ENCODE peak calls at places on chromosomes 3 and 15, in eight cellular contexts. T, G, V, M, H, U, B and W are unnamed samples.

GRCh38 chr15:94029495-94029894 is 201.9 kb upstream of the MCTP2 start:
- DNase-seq in T (no peak), G (no peak), V (no peak), M (no peak), H (peak), U (no peak), B (no peak), W (no peak)

GRCh38 chr15:48425051-48425450 is 93.8 kb downstream of the DUT start:
- DNase-seq in T (no peak), G (no peak), V (no peak), M (no peak), H (no peak), U (no peak), B (no peak), W (no peak)

GRCh38 chr15:68726246-68726645 is 94.4 kb downstream of the ANP32A start:
- DNase-seq in T (no peak), G (no peak), V (no peak), M (no peak), H (no peak), U (no peak), B (no peak), W (no peak)

GRCh38 chr3:126186271-126186670 is 5.9 kb upstream of the ALDH1L1 start:
- DNase-seq in T (no peak), G (no peak), V (no peak), M (no peak), H (no peak), U (no peak), B (no peak), W (no peak)

GRCh38 chr15:74262635-74263034 is 26.5 kb downstream of the CCDC33 start:
- DNase-seq in T (no peak), G (no peak), V (no peak), M (no peak), H (no peak), U (no peak), B (no peak), W (no peak)

GRCh38 chr3:66923991-66924390 is 74.1 kb upstream of the KBTBD8 start:
- DNase-seq in T (no peak), G (no peak), V (no peak), M (no peak), H (no peak), U (peak), B (no peak), W (peak)

GRCh38 chr3:72630614-72631344 is 217.5 kb downstream of the SHQ1 start:
- DNase-seq in T (no peak), G (no peak), V (no peak), M (no peak), H (no peak), U (no peak), B (no peak), W (no peak)

GRCh38 chr3:134334231-134334900 is 39.9 kb downstream of the AMOTL2 start:
- DNase-seq in T (no peak), G (no peak), V (no peak), M (no peak), H (peak), U (no peak), B (no peak), W (no peak)

GRCh38 chr3:132220986-132221385 is 96.2 kb upstream of the ACP3 start:
- DNase-seq in T (no peak), G (no peak), V (no peak), M (no peak), H (no peak), U (no peak), B (no peak), W (no peak)

GRCh38 chr3:71398157-71398836 is 185.2 kb downstream of the FOXP1 start:
- DNase-seq in T (no peak), G (no peak), V (no peak), M (no peak), H (no peak), U (no peak), B (no peak), W (no peak)

GRCh38 chr3:15471861-15472260 is 44.5 kb downstream of the EAF1 start:
- DNase-seq in T (no peak), G (no peak), V (no peak), M (no peak), H (no peak), U (no peak), B (no peak), W (no peak)

GRCh38 chr3:60048447-60048848 is 998.6 kb upstream of the CFAP20DC start:
- DNase-seq in T (no peak), G (no peak), V (no peak), M (no peak), H (no peak), U (no peak), B (no peak), W (no peak)

GRCh38 chr15:62436235-62436634 is 271.1 kb upstream of the C2CD4B start:
- DNase-seq in T (no peak), G (no peak), V (no peak), M (no peak), H (no peak), U (no peak), B (no peak), W (no peak)

GRCh38 chr15:59885832-59886231 is 118.3 kb upstream of the FOXB1 start:
- DNase-seq in T (no peak), G (no peak), V (peak), M (peak), H (peak), U (no peak), B (no peak), W (peak)

GRCh38 chr15:62417444-62417843 is 252.4 kb upstream of the C2CD4B start:
- DNase-seq in T (no peak), G (peak), V (peak), M (no peak), H (peak), U (no peak), B (no peak), W (no peak)

GRCh38 chr3:186540444-186541226 is 3.5 kb downstream of the CRYGS start:
- DNase-seq in T (peak), G (peak), V (peak), M (peak), H (peak), U (peak), B (peak), W (peak)

GRCh38 chr3:4693620-4694019 is 200.5 kb downstream of the ITPR1 start:
- DNase-seq in T (no peak), G (no peak), V (no peak), M (no peak), H (no peak), U (no peak), B (no peak), W (no peak)

GRCh38 chr15:58212909-58213526 is 74.8 kb downstream of the AQP9 start:
- DNase-seq in T (no peak), G (peak), V (peak), M (peak), H (no peak), U (peak), B (peak), W (no peak)

GRCh38 chr3:187368251-187368733 is at the start of gene RTP4:
- DNase-seq in T (peak), G (no peak), V (peak), M (no peak), H (peak), U (peak), B (peak), W (no peak)

GRCh38 chr15:36029606-36030005 is 483.6 kb upstream of the DPH6 start:
- DNase-seq in T (no peak), G (peak), V (no peak), M (peak), H (peak), U (no peak), B (no peak), W (no peak)

GRCh38 chr3:129829640-129830039 is 63.9 kb downstream of the TMCC1 start:
- DNase-seq in T (no peak), G (peak), V (peak), M (peak), H (peak), U (peak), B (peak), W (peak)

GRCh38 chr15:23628612-23629233 is 18.9 kb downstream of the MAGEL2 start:
- DNase-seq in T (no peak), G (no peak), V (no peak), M (no peak), H (no peak), U (no peak), B (no peak), W (no peak)